ENCODE peak calls at places on chromosomes 5 and 9, in ten cellular contexts. P, T, I, Z, V, C, N, R, O and Q are unnamed samples.

GRCh38 chr5:78757269-78758053 is 108.9 kb upstream of the LHFPL2 start:
- DNase-seq in O (no peak), N (no peak), V (peak), P (peak), T (peak), I (no peak), Z (no peak), R (no peak), C (no peak), Q (no peak)

GRCh38 chr9:136341769-136342168 is 14.4 kb downstream of the GPSM1 start:
- DNase-seq in Z (no peak), N (no peak), T (no peak), R (no peak), I (no peak), O (no peak), V (no peak), P (no peak), C (no peak), Q (no peak)

GRCh38 chr9:120080781-120081180 is 499.2 kb downstream of the CDK5RAP2 start:
- DNase-seq in P (no peak), N (no peak), V (no peak), R (no peak), O (no peak), T (no peak), Z (no peak), I (no peak), C (no peak), Q (no peak)

GRCh38 chr9:134367796-134368490 is 41.7 kb downstream of the RXRA start:
- DNase-seq in R (no peak), V (no peak), I (no peak), C (no peak), T (no peak), N (no peak), O (no peak), Z (peak), P (no peak), Q (no peak)

GRCh38 chr9:99057665-99058625 is 47.0 kb upstream of the TGFBR1 start:
- DNase-seq in R (peak), N (no peak), O (peak), V (no peak), P (peak), C (no peak), I (peak), Z (no peak), T (peak), Q (no peak)

GRCh38 chr9:99019523-99020331 is 76.0 kb downstream of the COL15A1 start:
- DNase-seq in R (no peak), V (no peak), Z (no peak), I (no peak), T (no peak), P (peak), N (no peak), C (no peak), O (no peak), Q (peak)

GRCh38 chr9:33132249-33132772 is 34.8 kb downstream of the B4GALT1 start:
- DNase-seq in T (no peak), C (peak), Z (no peak), I (no peak), V (no peak), R (no peak), N (no peak), P (peak), O (no peak), Q (peak)

GRCh38 chr5:180631549-180632392 is 17.6 kb downstream of the FLT4 start:
- DNase-seq in P (no peak), N (no peak), R (no peak), O (no peak), V (peak), C (no peak), Z (no peak), T (no peak), I (no peak), Q (no peak)

GRCh38 chr5:33287242-33287641 is 153.5 kb upstream of the TARS1 start:
- DNase-seq in T (no peak), Z (no peak), O (no peak), C (no peak), R (no peak), I (no peak), V (no peak), P (no peak), N (no peak), Q (no peak)

GRCh38 chr9:127362829-127363228 is 34.1 kb upstream of the SLC2A8 start:
- DNase-seq in V (no peak), I (no peak), P (no peak), T (no peak), R (no peak), Z (no peak), O (no peak), C (no peak), N (no peak), Q (no peak)

GRCh38 chr9:137307255-137308101 is 5.4 kb upstream of the NRARP start:
- DNase-seq in O (peak), Z (no peak), R (no peak), V (peak), N (no peak), T (no peak), C (no peak), I (peak), P (no peak), Q (no peak)

GRCh38 chr5:55101556-55102276 is 730 bp upstream of the GZMA start:
- DNase-seq in T (no peak), Z (no peak), O (no peak), I (no peak), V (no peak), P (no peak), N (no peak), C (no peak), R (no peak), Q (no peak)

GRCh38 chr5:53236683-53237082 is 127.1 kb upstream of the MOCS2 start:
- DNase-seq in O (no peak), T (no peak), R (no peak), P (no peak), V (no peak), I (no peak), Z (no peak), C (no peak), N (no peak), Q (no peak)

GRCh38 chr9:75274781-75275180 is 186.5 kb downstream of the OSTF1 start:
- DNase-seq in Z (no peak), R (no peak), P (no peak), O (no peak), N (no peak), T (no peak), I (no peak), C (no peak), V (no peak), Q (no peak)

GRCh38 chr5:175520321-175520720 is 42.0 kb downstream of the SFXN1 start:
- DNase-seq in Z (no peak), I (no peak), T (no peak), R (no peak), N (no peak), O (no peak), P (no peak), C (no peak), V (no peak), Q (no peak)

GRCh38 chr5:9932770-9933169 is 302.6 kb upstream of the TAS2R1 start:
- DNase-seq in N (no peak), Z (no peak), V (no peak), R (no peak), C (no peak), T (peak), P (peak), O (no peak), I (no peak), Q (no peak)

GRCh38 chr9:2271426-2271825 is 256.3 kb downstream of the SMARCA2 start:
- DNase-seq in Z (peak), T (peak), V (peak), P (no peak), O (peak), N (no peak), I (peak), C (no peak), R (no peak), Q (peak)

GRCh38 chr9:133113928-133114351 is 7.1 kb downstream of the RALGDS start:
- DNase-seq in C (no peak), R (no peak), I (no peak), T (no peak), Z (peak), O (peak), V (peak), P (peak), N (no peak), Q (no peak)

GRCh38 chr5:54702470-54702869 is 184.9 kb downstream of the SNX18 start:
- DNase-seq in I (no peak), T (no peak), P (peak), O (no peak), N (no peak), C (no peak), Z (no peak), R (no peak), V (no peak), Q (peak)

GRCh38 chr5:181241393-181241975 is 2.2 kb downstream of the RACK1 start:
- DNase-seq in V (no peak), I (no peak), N (no peak), Z (no peak), T (peak), P (peak), O (no peak), R (no peak), C (no peak), Q (peak)

GRCh38 chr9:93130861-93131481 is 3.1 kb downstream of the NINJ1 start:
- DNase-seq in C (no peak), N (no peak), I (peak), V (peak), O (peak), R (no peak), P (no peak), Z (peak), T (no peak), Q (peak)

GRCh38 chr5:147051193-147051592 is 172.6 kb upstream of the PPP2R2B start:
- DNase-seq in C (no peak), I (no peak), P (no peak), R (no peak), O (no peak), N (no peak), Z (no peak), T (no peak), V (no peak), Q (no peak)

GRCh38 chr5:172504736-172505402 is 50.5 kb upstream of the SH3PXD2B start:
- DNase-seq in C (peak), V (peak), I (peak), Z (peak), N (no peak), O (no peak), R (no peak), T (no peak), P (no peak), Q (no peak)

GRCh38 chr9:129632460-129632859 is 6.5 kb downstream of the NTMT1 start:
- DNase-seq in R (no peak), T (no peak), I (no peak), N (no peak), C (no peak), P (peak), V (no peak), Z (peak), O (no peak), Q (no peak)

GRCh38 chr9:136671646-136672430 is 9.1 kb downstream of the EGFL7 start:
- DNase-seq in C (no peak), I (no peak), Z (no peak), P (no peak), N (no peak), V (no peak), T (peak), R (no peak), O (peak), Q (peak)

GRCh38 chr5:12023614-12024241 is 119.5 kb upstream of the CTNND2 start:
- DNase-seq in N (no peak), R (no peak), V (no peak), T (peak), P (peak), Z (no peak), O (no peak), I (no peak), C (no peak), Q (peak)

GRCh38 chr9:137354845-137355420 is 52.9 kb upstream of the NRARP start:
- DNase-seq in P (no peak), C (no peak), R (peak), O (no peak), V (no peak), N (no peak), T (no peak), I (no peak), Z (peak), Q (no peak)

GRCh38 chr5:35313296-35313695 is 83.0 kb upstream of the PRLR start:
- DNase-seq in Z (no peak), C (no peak), I (no peak), V (no peak), N (no peak), T (no peak), O (no peak), R (no peak), P (peak), Q (no peak)

GRCh38 chr9:127144670-127145458 is 22.4 kb upstream of the ANGPTL2 start:
- DNase-seq in O (no peak), Z (peak), I (no peak), P (no peak), N (no peak), R (no peak), T (peak), C (peak), V (peak), Q (no peak)

GRCh38 chr5:9774472-9775079 is 144.4 kb upstream of the TAS2R1 start:
- DNase-seq in Z (no peak), I (no peak), C (no peak), T (no peak), R (no peak), O (peak), N (no peak), V (no peak), P (peak), Q (no peak)

GRCh38 chr9:13503599-13503998 is 224.1 kb upstream of the MPDZ start:
- DNase-seq in T (no peak), C (no peak), R (no peak), P (no peak), Z (no peak), I (no peak), N (no peak), V (no peak), O (no peak), Q (no peak)

GRCh38 chr5:56692359-56693219 is 122.8 kb upstream of the MAP3K1 start:
- DNase-seq in P (no peak), R (no peak), C (no peak), O (no peak), I (no peak), V (no peak), N (no peak), Z (no peak), T (no peak), Q (no peak)

GRCh38 chr5:111172504-111172903 is 51.7 kb upstream of the CAMK4 start:
- DNase-seq in V (no peak), N (no peak), Z (no peak), C (no peak), O (no peak), T (peak), I (no peak), R (no peak), P (no peak), Q (no peak)

GRCh38 chr5:44808435-44809214 is at the start of gene MRPS30:
- DNase-seq in O (peak), R (peak), T (peak), P (peak), C (peak), N (peak), I (peak), Z (peak), V (peak), Q (peak)
- TF ChIP-seq POLR2A in O (no peak), R (no peak), T (peak), P (peak), C (peak), N (peak), I (peak), Z (peak), V (no peak), Q (peak)

GRCh38 chr5:38323645-38324295 is 65.4 kb downstream of the EGFLAM start:
- DNase-seq in Z (no peak), P (peak), I (no peak), V (no peak), T (no peak), N (no peak), R (no peak), O (no peak), C (peak), Q (no peak)
- H3K4me3 ChIP-seq in Z (no peak), P (no peak), I (no peak), V (no peak), T (no peak), N (no peak), R (no peak), O (no peak), C (no peak), Q (no peak)

DNA sequence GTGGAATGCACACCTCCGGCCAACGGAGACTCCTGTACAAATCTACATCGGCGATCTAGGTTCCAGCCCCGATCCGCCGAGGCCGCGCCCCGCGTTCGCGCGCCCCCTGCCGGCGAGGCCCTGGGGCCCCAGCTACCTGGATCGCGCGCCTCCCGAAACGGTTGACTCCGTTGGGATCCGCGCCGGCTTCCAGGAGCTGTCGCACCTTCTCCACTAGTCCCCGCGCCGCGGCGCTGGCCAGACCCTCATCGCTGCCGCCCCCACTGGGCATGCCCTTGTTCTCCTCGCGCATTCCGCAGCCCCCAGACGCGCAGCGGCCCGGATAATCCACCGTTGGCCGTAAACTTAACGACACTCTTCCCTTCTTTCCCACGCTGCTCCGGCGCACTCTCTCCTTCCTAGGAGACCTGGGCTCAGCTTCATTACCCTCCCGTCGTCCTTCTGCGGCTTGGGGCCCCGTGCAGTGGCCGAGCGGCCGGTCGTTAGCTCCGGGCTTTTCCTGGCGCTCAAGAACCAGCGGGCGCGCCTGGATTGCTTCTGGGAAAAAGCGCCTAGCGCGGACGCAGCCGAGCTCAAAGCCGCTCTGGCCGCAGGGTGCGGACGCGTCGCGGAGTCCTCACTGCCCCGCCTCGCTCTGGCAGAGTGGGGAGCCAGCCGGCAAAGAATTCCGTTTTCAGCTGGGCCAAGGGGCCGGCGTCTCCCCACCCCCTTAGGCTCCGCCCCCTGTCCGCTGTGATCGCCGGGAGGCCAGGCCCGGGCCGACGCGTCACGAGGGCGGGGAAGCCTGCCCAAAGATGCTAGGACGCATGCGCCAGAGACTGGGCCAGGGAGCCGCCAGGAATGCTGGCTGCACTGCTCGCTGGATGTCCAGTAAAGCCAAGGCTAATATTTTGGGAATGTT is at the start of gene CDKN2B:
- DNase-seq in V (peak), N (peak), I (peak), Z (peak), T (no peak), P (peak), R (peak), C (peak), O (peak), Q (peak)
- TF ChIP-seq POLR2A in V (no peak), N (peak), I (peak), Z (peak), T (no peak), P (peak), R (peak), C (peak), O (no peak), Q (peak)

GRCh38 chr5:124740055-124740454 is 6.4 kb downstream of the ZNF608 start:
- DNase-seq in C (no peak), R (no peak), V (no peak), I (no peak), T (no peak), N (no peak), Z (no peak), P (no peak), O (no peak), Q (no peak)
- H3K4me3 ChIP-seq in C (no peak), R (no peak), V (no peak), I (no peak), T (no peak), N (no peak), Z (no peak), P (no peak), O (no peak), Q (no peak)

DNA sequence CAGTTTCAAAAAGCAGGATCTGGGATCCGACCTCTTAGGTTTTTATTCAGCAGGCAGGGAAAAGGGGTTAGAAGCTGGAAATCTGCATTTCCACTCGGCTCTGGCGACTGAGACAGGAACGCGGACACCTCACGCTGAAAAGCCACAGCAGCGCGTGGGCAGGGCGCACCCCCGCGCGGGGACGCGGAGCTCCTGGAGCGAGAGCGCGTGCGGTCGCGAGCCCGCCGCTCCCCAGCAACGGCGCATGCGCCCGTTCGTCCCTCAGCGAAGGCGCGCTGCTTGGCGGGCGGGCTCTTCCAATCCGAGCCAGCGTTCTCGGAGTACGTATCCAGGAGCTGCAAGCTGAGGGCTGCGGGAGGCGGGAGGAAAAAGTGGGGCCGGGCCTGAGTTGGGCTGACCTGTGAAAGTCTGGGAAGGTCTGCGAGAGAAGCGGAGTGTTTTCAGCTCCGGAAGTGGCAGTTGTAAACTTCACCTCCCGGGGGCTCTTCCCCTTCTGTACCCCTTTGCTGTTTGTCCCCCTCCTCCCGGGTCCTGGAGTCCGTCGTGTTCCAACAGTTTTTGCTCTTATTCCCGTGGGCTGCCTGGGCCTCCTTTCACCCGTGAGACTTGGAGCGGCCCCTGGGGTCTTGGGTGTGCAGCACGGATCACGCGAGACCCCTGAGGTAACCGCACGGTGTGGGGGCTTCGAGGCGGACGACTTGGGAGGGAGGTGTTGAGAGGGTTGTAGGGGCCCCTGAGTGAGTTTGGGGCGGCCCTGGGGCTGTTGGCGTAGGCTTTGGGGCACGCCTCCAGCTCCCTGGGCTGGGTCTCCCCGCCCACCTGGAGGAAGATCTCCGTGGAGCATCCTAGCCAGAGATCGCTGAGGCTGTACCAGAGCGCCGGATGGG is at the start of gene CCDC171:
- DNase-seq in N (peak), I (peak), C (peak), P (peak), R (peak), V (peak), T (peak), O (peak), Z (peak), Q (peak)
- TF ChIP-seq POLR2A in N (peak), I (peak), C (peak), P (peak), R (peak), V (no peak), T (peak), O (no peak), Z (peak), Q (peak)

GRCh38 chr5:76084496-76085285 is 1.5 kb downstream of the SV2C start:
- DNase-seq in I (no peak), O (peak), V (no peak), Z (no peak), P (no peak), C (no peak), N (no peak), T (no peak), R (no peak), Q (no peak)

GRCh38 chr5:76081811-76082783 is 1.1 kb upstream of the SV2C start:
- DNase-seq in O (no peak), I (no peak), N (no peak), Z (no peak), V (no peak), C (no peak), T (no peak), P (no peak), R (no peak), Q (no peak)

GRCh38 chr5:76082790-76083554 is at the start of gene SV2C:
- DNase-seq in V (peak), O (peak), R (peak), T (no peak), C (no peak), P (no peak), I (peak), N (no peak), Z (peak), Q (no peak)

GRCh38 chr5:76085286-76085579 is 2.0 kb downstream of the SV2C start:
- DNase-seq in R (no peak), P (no peak), Z (no peak), T (no peak), V (no peak), C (no peak), I (no peak), O (no peak), N (no peak), Q (no peak)

GRCh38 chr5:76083555-76084495 is 642 bp downstream of the SV2C start:
- DNase-seq in V (no peak), I (no peak), Z (no peak), C (no peak), P (no peak), T (no peak), O (no peak), R (no peak), N (no peak), Q (no peak)
- H3K4me3 ChIP-seq in V (peak), I (peak), Z (peak), C (peak), P (no peak), T (no peak), O (no peak), R (peak), N (peak), Q (no peak)